ENCODE peak calls at places on chromosomes 6 and 20, in nine cellular contexts. One of them, this sample, is unnamed. For H3K27me3 and H3K4me1, the result is how much of the 10 kb centered on the place peaks cover.

GRCh38 chr6:70051197-70051596 is 184.8 kb downstream of the COL19A1 start:
- DNase-seq in aorta: no peak
- DNase-seq in GM23248: no peak
- DNase-seq in adrenal gland: no peak
- DNase-seq in ovary: no peak
- DNase-seq in PC-9: no peak
- DNase-seq in tibial nerve: no peak
- DNase-seq in CD8-positive, alpha-beta memory T cell: no peak
- DNase-seq in SK-N-SH: no peak
- DNase-seq in this sample: no peak

GRCh38 chr20:38473353-38473795 is 731 bp downstream of the RALGAPB start:
- DNase-seq in aorta: no peak
- DNase-seq in GM23248: peak
- DNase-seq in adrenal gland: no peak
- DNase-seq in ovary: no peak
- DNase-seq in PC-9: no peak
- DNase-seq in tibial nerve: no peak
- DNase-seq in CD8-positive, alpha-beta memory T cell: no peak
- DNase-seq in SK-N-SH: no peak
- DNase-seq in this sample: no peak

GRCh38 chr6:46719099-46719498 is 16.1 kb downstream of the PLA2G7 start:
- DNase-seq in aorta: no peak
- DNase-seq in GM23248: peak
- DNase-seq in adrenal gland: peak
- DNase-seq in ovary: no peak
- DNase-seq in PC-9: peak
- DNase-seq in tibial nerve: no peak
- DNase-seq in CD8-positive, alpha-beta memory T cell: no peak
- DNase-seq in SK-N-SH: no peak
- DNase-seq in this sample: no peak

GRCh38 chr20:34579936-34580587 is 21.5 kb downstream of the MAP1LC3A start:
- DNase-seq in aorta: no peak
- DNase-seq in GM23248: peak
- DNase-seq in adrenal gland: no peak
- DNase-seq in ovary: no peak
- DNase-seq in PC-9: peak
- DNase-seq in tibial nerve: no peak
- DNase-seq in CD8-positive, alpha-beta memory T cell: no peak
- DNase-seq in SK-N-SH: no peak
- DNase-seq in this sample: no peak

GRCh38 chr6:164990901-164991300 is 318.5 kb downstream of the C6orf118 start:
- DNase-seq in aorta: no peak
- DNase-seq in GM23248: no peak
- DNase-seq in adrenal gland: no peak
- DNase-seq in ovary: no peak
- DNase-seq in PC-9: no peak
- DNase-seq in tibial nerve: no peak
- DNase-seq in CD8-positive, alpha-beta memory T cell: no peak
- DNase-seq in SK-N-SH: no peak
- DNase-seq in this sample: no peak

GRCh38 chr6:40344566-40345185 is 242.5 kb downstream of the LRFN2 start:
- DNase-seq in aorta: no peak
- DNase-seq in GM23248: no peak
- DNase-seq in adrenal gland: no peak
- DNase-seq in ovary: no peak
- DNase-seq in PC-9: no peak
- DNase-seq in tibial nerve: no peak
- DNase-seq in CD8-positive, alpha-beta memory T cell: no peak
- DNase-seq in SK-N-SH: peak
- DNase-seq in this sample: peak

GRCh38 chr6:37289931-37290330 is 32.0 kb upstream of the TMEM217 start:
- DNase-seq in aorta: no peak
- DNase-seq in GM23248: no peak
- DNase-seq in adrenal gland: no peak
- DNase-seq in ovary: no peak
- DNase-seq in PC-9: no peak
- DNase-seq in tibial nerve: no peak
- DNase-seq in CD8-positive, alpha-beta memory T cell: peak
- DNase-seq in SK-N-SH: no peak
- DNase-seq in this sample: no peak

GRCh38 chr6:73774311-73774766 is 78.3 kb downstream of the CD109 start:
- DNase-seq in aorta: no peak
- DNase-seq in GM23248: peak
- DNase-seq in adrenal gland: peak
- DNase-seq in ovary: no peak
- DNase-seq in PC-9: peak
- DNase-seq in tibial nerve: peak
- DNase-seq in CD8-positive, alpha-beta memory T cell: no peak
- DNase-seq in SK-N-SH: no peak
- DNase-seq in this sample: peak

GRCh38 chr6:5190467-5190866 is 70.3 kb downstream of the LYRM4 start:
- DNase-seq in aorta: no peak
- DNase-seq in GM23248: peak
- DNase-seq in adrenal gland: peak
- DNase-seq in ovary: no peak
- DNase-seq in PC-9: peak
- DNase-seq in tibial nerve: no peak
- DNase-seq in CD8-positive, alpha-beta memory T cell: no peak
- DNase-seq in SK-N-SH: no peak
- DNase-seq in this sample: no peak

GRCh38 chr6:156741287-156742073 is 35.7 kb upstream of the ARID1B start:
- DNase-seq in aorta: no peak
- DNase-seq in GM23248: no peak
- DNase-seq in adrenal gland: no peak
- DNase-seq in ovary: no peak
- DNase-seq in PC-9: no peak
- DNase-seq in tibial nerve: no peak
- DNase-seq in CD8-positive, alpha-beta memory T cell: no peak
- DNase-seq in SK-N-SH: no peak
- DNase-seq in this sample: no peak

GRCh38 chr6:85362652-85363310 is 87.1 kb upstream of the NT5E start:
- DNase-seq in aorta: no peak
- DNase-seq in GM23248: peak
- DNase-seq in adrenal gland: no peak
- DNase-seq in ovary: no peak
- DNase-seq in PC-9: peak
- DNase-seq in tibial nerve: no peak
- DNase-seq in CD8-positive, alpha-beta memory T cell: no peak
- DNase-seq in SK-N-SH: no peak
- DNase-seq in this sample: no peak

GRCh38 chr20:830011-830521 is 3.4 kb upstream of the FAM110A start:
- DNase-seq in aorta: peak
- DNase-seq in GM23248: peak
- DNase-seq in adrenal gland: no peak
- DNase-seq in ovary: no peak
- DNase-seq in PC-9: no peak
- DNase-seq in tibial nerve: no peak
- DNase-seq in CD8-positive, alpha-beta memory T cell: no peak
- DNase-seq in SK-N-SH: no peak
- DNase-seq in this sample: no peak

GRCh38 chr6:79557683-79558082 is 20.5 kb upstream of the LCA5 start:
- DNase-seq in aorta: no peak
- DNase-seq in GM23248: no peak
- DNase-seq in adrenal gland: no peak
- DNase-seq in ovary: no peak
- DNase-seq in PC-9: no peak
- DNase-seq in tibial nerve: no peak
- DNase-seq in CD8-positive, alpha-beta memory T cell: no peak
- DNase-seq in SK-N-SH: no peak
- DNase-seq in this sample: no peak

GRCh38 chr20:62815066-62815991 is 1.5 kb upstream of the COL9A3 start:
- DNase-seq in aorta: no peak
- DNase-seq in GM23248: peak
- DNase-seq in adrenal gland: no peak
- DNase-seq in ovary: no peak
- DNase-seq in PC-9: peak
- DNase-seq in tibial nerve: peak
- DNase-seq in CD8-positive, alpha-beta memory T cell: no peak
- DNase-seq in SK-N-SH: peak
- DNase-seq in this sample: no peak
- H3K27me3 ChIP-seq in aorta: under half
- H3K27me3 ChIP-seq in GM23248: under half
- H3K27me3 ChIP-seq in adrenal gland: under half
- H3K27me3 ChIP-seq in ovary: under half
- H3K27me3 ChIP-seq in PC-9: under half
- H3K27me3 ChIP-seq in tibial nerve: under half
- H3K27me3 ChIP-seq in CD8-positive, alpha-beta memory T cell: under half
- H3K27me3 ChIP-seq in SK-N-SH: under half
- H3K27me3 ChIP-seq in this sample: under half

GRCh38 chr6:33521790-33522091 is 58.3 kb downstream of the BAK1 start:
- DNase-seq in aorta: no peak
- DNase-seq in GM23248: no peak
- DNase-seq in adrenal gland: no peak
- DNase-seq in ovary: no peak
- DNase-seq in PC-9: no peak
- DNase-seq in tibial nerve: no peak
- DNase-seq in CD8-positive, alpha-beta memory T cell: no peak
- DNase-seq in SK-N-SH: no peak
- DNase-seq in this sample: no peak

GRCh38 chr6:33513213-33513612 is 58.8 kb downstream of the ZBTB9 start:
- DNase-seq in aorta: no peak
- DNase-seq in GM23248: no peak
- DNase-seq in adrenal gland: no peak
- DNase-seq in ovary: no peak
- DNase-seq in PC-9: no peak
- DNase-seq in tibial nerve: no peak
- DNase-seq in CD8-positive, alpha-beta memory T cell: no peak
- DNase-seq in SK-N-SH: no peak
- DNase-seq in this sample: no peak

DNA sequence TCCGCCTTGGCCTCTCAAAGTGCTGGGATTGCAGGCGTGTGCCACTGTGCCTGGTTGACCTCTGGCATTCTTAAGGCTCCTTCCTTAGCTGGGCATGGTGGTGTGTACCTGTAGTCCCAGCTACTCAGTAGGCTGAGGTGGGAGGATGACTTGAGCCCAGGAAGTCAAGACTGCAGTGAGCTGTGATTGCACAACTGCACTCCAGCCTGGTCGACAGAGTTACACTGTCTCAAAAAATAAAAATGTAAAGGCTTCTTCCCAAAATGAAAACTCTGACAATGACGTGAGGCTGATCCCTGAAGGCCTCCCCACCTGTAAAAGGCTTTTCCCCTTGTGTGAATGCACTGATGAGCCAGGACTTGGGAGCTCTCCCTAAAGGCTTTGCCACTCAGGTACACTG is 62.4 kb downstream of the ZBTB9 start:
- DNase-seq in aorta: no peak
- DNase-seq in GM23248: no peak
- DNase-seq in adrenal gland: no peak
- DNase-seq in ovary: no peak
- DNase-seq in PC-9: no peak
- DNase-seq in tibial nerve: no peak
- DNase-seq in CD8-positive, alpha-beta memory T cell: no peak
- DNase-seq in SK-N-SH: no peak
- DNase-seq in this sample: no peak
- H3K4me3 ChIP-seq in aorta: no peak
- H3K4me3 ChIP-seq in GM23248: no peak
- H3K4me3 ChIP-seq in adrenal gland: no peak
- H3K4me3 ChIP-seq in ovary: no peak
- H3K4me3 ChIP-seq in PC-9: no peak
- H3K4me3 ChIP-seq in tibial nerve: no peak
- H3K4me3 ChIP-seq in CD8-positive, alpha-beta memory T cell: no peak
- H3K4me3 ChIP-seq in SK-N-SH: no peak
- H3K4me3 ChIP-seq in this sample: no peak

GRCh38 chr6:135038335-135038734 is 16.3 kb downstream of the HBS1L start:
- DNase-seq in aorta: no peak
- DNase-seq in GM23248: no peak
- DNase-seq in adrenal gland: no peak
- DNase-seq in ovary: no peak
- DNase-seq in PC-9: no peak
- DNase-seq in tibial nerve: no peak
- DNase-seq in CD8-positive, alpha-beta memory T cell: no peak
- DNase-seq in SK-N-SH: no peak
- DNase-seq in this sample: no peak

GRCh38 chr6:135037541-135037940 is 17.1 kb downstream of the HBS1L start:
- DNase-seq in aorta: no peak
- DNase-seq in GM23248: no peak
- DNase-seq in adrenal gland: no peak
- DNase-seq in ovary: no peak
- DNase-seq in PC-9: no peak
- DNase-seq in tibial nerve: no peak
- DNase-seq in CD8-positive, alpha-beta memory T cell: no peak
- DNase-seq in SK-N-SH: no peak
- DNase-seq in this sample: no peak

GRCh38 chr6:135033238-135033637 is 21.4 kb downstream of the HBS1L start:
- DNase-seq in aorta: no peak
- DNase-seq in GM23248: no peak
- DNase-seq in adrenal gland: no peak
- DNase-seq in ovary: no peak
- DNase-seq in PC-9: no peak
- DNase-seq in tibial nerve: no peak
- DNase-seq in CD8-positive, alpha-beta memory T cell: no peak
- DNase-seq in SK-N-SH: no peak
- DNase-seq in this sample: no peak

GRCh38 chr6:135036731-135037420 is 17.7 kb downstream of the HBS1L start:
- DNase-seq in aorta: no peak
- DNase-seq in GM23248: no peak
- DNase-seq in adrenal gland: no peak
- DNase-seq in ovary: no peak
- DNase-seq in PC-9: no peak
- DNase-seq in tibial nerve: no peak
- DNase-seq in CD8-positive, alpha-beta memory T cell: no peak
- DNase-seq in SK-N-SH: no peak
- DNase-seq in this sample: no peak
- H3K4me1 ChIP-seq in aorta: under half
- H3K4me1 ChIP-seq in GM23248: under half
- H3K4me1 ChIP-seq in adrenal gland: under half
- H3K4me1 ChIP-seq in ovary: under half
- H3K4me1 ChIP-seq in PC-9: under half
- H3K4me1 ChIP-seq in tibial nerve: under half
- H3K4me1 ChIP-seq in CD8-positive, alpha-beta memory T cell: under half
- H3K4me1 ChIP-seq in SK-N-SH: under half
- H3K4me1 ChIP-seq in this sample: under half

GRCh38 chr6:28775052-28775376 is 148.8 kb downstream of the TRIM27 start:
- DNase-seq in aorta: no peak
- DNase-seq in GM23248: no peak
- DNase-seq in adrenal gland: no peak
- DNase-seq in ovary: no peak
- DNase-seq in PC-9: no peak
- DNase-seq in tibial nerve: no peak
- DNase-seq in CD8-positive, alpha-beta memory T cell: no peak
- DNase-seq in SK-N-SH: no peak
- DNase-seq in this sample: no peak

GRCh38 chr6:28775405-28776129 is 148.2 kb downstream of the TRIM27 start:
- DNase-seq in aorta: no peak
- DNase-seq in GM23248: no peak
- DNase-seq in adrenal gland: no peak
- DNase-seq in ovary: no peak
- DNase-seq in PC-9: no peak
- DNase-seq in tibial nerve: no peak
- DNase-seq in CD8-positive, alpha-beta memory T cell: no peak
- DNase-seq in SK-N-SH: no peak
- DNase-seq in this sample: no peak

GRCh38 chr6:28777147-28777461 is 146.7 kb downstream of the TRIM27 start:
- DNase-seq in aorta: no peak
- DNase-seq in GM23248: no peak
- DNase-seq in adrenal gland: no peak
- DNase-seq in ovary: no peak
- DNase-seq in PC-9: no peak
- DNase-seq in tibial nerve: no peak
- DNase-seq in CD8-positive, alpha-beta memory T cell: no peak
- DNase-seq in SK-N-SH: no peak
- DNase-seq in this sample: no peak

GRCh38 chr6:28774292-28775051 is 149.3 kb downstream of the TRIM27 start:
- DNase-seq in aorta: no peak
- DNase-seq in GM23248: no peak
- DNase-seq in adrenal gland: no peak
- DNase-seq in ovary: no peak
- DNase-seq in PC-9: no peak
- DNase-seq in tibial nerve: no peak
- DNase-seq in CD8-positive, alpha-beta memory T cell: no peak
- DNase-seq in SK-N-SH: no peak
- DNase-seq in this sample: no peak

GRCh38 chr6:28776269-28777146 is 147.3 kb downstream of the TRIM27 start:
- DNase-seq in aorta: no peak
- DNase-seq in GM23248: no peak
- DNase-seq in adrenal gland: no peak
- DNase-seq in ovary: no peak
- DNase-seq in PC-9: no peak
- DNase-seq in tibial nerve: no peak
- DNase-seq in CD8-positive, alpha-beta memory T cell: no peak
- DNase-seq in SK-N-SH: no peak
- DNase-seq in this sample: no peak
- H3K27me3 ChIP-seq in aorta: under half
- H3K27me3 ChIP-seq in GM23248: half or more
- H3K27me3 ChIP-seq in adrenal gland: half or more
- H3K27me3 ChIP-seq in ovary: under half
- H3K27me3 ChIP-seq in PC-9: under half
- H3K27me3 ChIP-seq in tibial nerve: half or more
- H3K27me3 ChIP-seq in CD8-positive, alpha-beta memory T cell: half or more
- H3K27me3 ChIP-seq in SK-N-SH: half or more
- H3K27me3 ChIP-seq in this sample: under half

This sample was measured in tibial artery.